ENCODE peak calls at places on chromosome 19, in six cellular contexts. Q is left ventricle myocardium inferior, X is H1, E is astrocyte, D is ascending aorta, B is mammary epithelial cell. H is an unnamed sample.

GRCh38 chr19:31553844-31554215 is 204.6 kb upstream of the TSHZ3 start:
- DNase-seq in Q (no peak), X (no peak), E (no peak), D (no peak), B (no peak), H (no peak)

GRCh38 chr19:33428627-33429013 is 55.1 kb downstream of the CEBPG start:
- DNase-seq in Q (peak; percentile 4), X (no peak), E (no peak), D (no peak), B (no peak), H (no peak)

GRCh38 chr19:27691991-27692390 is 1521.0 kb downstream of the UQCRFS1 start:
- DNase-seq in Q (no peak), X (no peak), E (no peak), D (no peak), B (no peak), H (no peak)

GRCh38 chr19:43432866-43433673 is 18.4 kb downstream of the TEX101 start:
- DNase-seq in Q (peak; percentile 41), X (peak; percentile 41), E (peak; percentile 12), D (no peak), B (peak; percentile 60), H (peak; percentile 60)

GRCh38 chr19:18995804-18996241 is 37.5 kb downstream of the SUGP2 start:
- DNase-seq in Q (peak; percentile 64), X (peak; percentile 47), E (peak; percentile 89), D (no peak), B (peak; percentile 58), H (no peak)

GRCh38 chr19:39500543-39500942 is 1.8 kb downstream of the DLL3 start:
- DNase-seq in Q (no peak), X (no peak), E (no peak), D (no peak), B (no peak), H (no peak)

GRCh38 chr19:30699871-30700280 is 327.7 kb downstream of the ZNF536 start:
- DNase-seq in Q (no peak), X (no peak), E (no peak), D (no peak), B (no peak), H (no peak)

GRCh38 chr19:13034636-13035035 is 39.4 kb downstream of the NFIX start:
- DNase-seq in Q (no peak), X (no peak), E (no peak), D (no peak), B (peak; percentile 49), H (no peak)

GRCh38 chr19:14478113-14478545 is 3.0 kb upstream of the PTGER1 start:
- DNase-seq in Q (no peak), X (no peak), E (no peak), D (no peak), B (no peak), H (no peak)

GRCh38 chr19:8342684-8343482 is at the start of gene KANK3:
- DNase-seq in Q (peak; percentile 98), X (peak; percentile 95), E (peak; percentile 92), D (peak; percentile 83), B (peak; percentile 90), H (peak; percentile 91)

GRCh38 chr19:2274185-2274711 is 7.7 kb downstream of the PEAK3 start:
- DNase-seq in Q (no peak), X (no peak), E (no peak), D (no peak), B (no peak), H (no peak)

GRCh38 chr19:49442354-49442753 is 1.0 kb upstream of the SLC17A7 start:
- DNase-seq in Q (peak; percentile 45), X (no peak), E (no peak), D (no peak), B (no peak), H (no peak)

GRCh38 chr19:18483119-18483518 is 38.8 kb downstream of the ELL start:
- DNase-seq in Q (no peak), X (no peak), E (no peak), D (no peak), B (no peak), H (no peak)

GRCh38 chr19:33998739-33999345 is 173.5 kb upstream of the LSM14A start:
- DNase-seq in Q (no peak), X (no peak), E (peak; percentile 1), D (no peak), B (no peak), H (no peak)

GRCh38 chr19:7373862-7374261 is 25.1 kb downstream of the ARHGEF18 start:
- DNase-seq in Q (no peak), X (no peak), E (no peak), D (no peak), B (no peak), H (no peak)

GRCh38 chr19:40705362-40705651 is 11.4 kb downstream of the COQ8B start:
- DNase-seq in Q (peak; percentile 65), X (no peak), E (no peak), D (no peak), B (no peak), H (no peak)

GRCh38 chr19:40701758-40702157 is 11.3 kb upstream of the NUMBL start:
- DNase-seq in Q (no peak), X (no peak), E (no peak), D (no peak), B (no peak), H (no peak)

GRCh38 chr19:40704491-40705361 is 12.0 kb downstream of the COQ8B start:
- DNase-seq in Q (no peak), X (no peak), E (no peak), D (no peak), B (no peak), H (no peak)

GRCh38 chr19:40702337-40703012 is 12.0 kb upstream of the NUMBL start:
- DNase-seq in Q (peak; percentile 66), X (no peak), E (no peak), D (no peak), B (no peak), H (no peak)

DNA sequence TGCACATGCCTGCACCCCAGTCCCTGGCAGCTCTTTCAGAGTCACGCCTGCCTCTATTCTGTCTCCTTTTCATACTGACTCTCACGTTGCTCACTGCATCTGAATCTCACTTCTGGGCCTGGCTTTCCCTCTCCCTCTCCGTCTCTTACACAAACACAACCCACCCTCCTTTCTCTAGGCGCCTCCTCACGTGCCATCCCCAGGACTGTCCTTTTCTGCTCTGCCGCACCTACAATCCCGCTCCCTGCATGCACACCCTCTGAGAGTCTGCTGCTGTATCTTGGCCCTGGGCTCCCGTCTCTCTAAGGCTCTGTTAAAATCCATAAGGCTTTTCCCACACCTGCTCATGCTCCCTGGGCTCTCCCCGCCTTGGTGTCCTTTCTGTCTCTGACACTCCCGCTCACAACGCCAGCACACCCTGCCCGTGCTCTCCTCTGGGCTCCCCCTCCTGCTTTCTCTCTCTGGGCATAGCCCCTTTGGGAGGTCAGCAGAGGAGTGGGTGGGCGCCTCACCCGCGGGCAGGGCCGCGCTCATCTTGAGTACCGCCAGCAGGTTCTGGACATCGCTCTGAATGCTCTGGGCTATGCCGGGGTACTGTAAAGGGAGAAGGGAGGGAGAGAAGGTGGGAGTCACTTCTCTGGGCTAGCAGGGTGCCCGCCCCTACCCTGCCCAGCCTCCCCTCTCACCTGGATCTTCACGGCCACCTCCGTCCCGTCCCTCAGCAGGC is 12.7 kb upstream of the NUMBL start:
- DNase-seq in Q (no peak), X (no peak), E (no peak), D (no peak), B (no peak), H (no peak)
- H3K27ac ChIP-seq in Q (peak overlapping the region; percentile 85), X (no peak overlapping the region), E (no peak overlapping the region), D (no peak overlapping the region), B (no peak overlapping the region), H (no peak overlapping the region)

GRCh38 chr19:46299004-46299509 is 2.2 kb downstream of the HIF3A start:
- DNase-seq in Q (peak; percentile 98), X (no peak), E (peak; percentile 41), D (peak; percentile 81), B (peak; percentile 71), H (no peak)

GRCh38 chr19:46296722-46297431 is at the start of gene HIF3A:
- DNase-seq in Q (peak; percentile 67), X (peak; percentile 82), E (no peak), D (peak; percentile 17), B (no peak), H (no peak)

GRCh38 chr19:46299695-46300094 is 2.9 kb downstream of the HIF3A start:
- DNase-seq in Q (no peak), X (no peak), E (no peak), D (no peak), B (no peak), H (no peak)

GRCh38 chr19:46298477-46299003 is 1.7 kb downstream of the HIF3A start:
- DNase-seq in Q (no peak), X (no peak), E (no peak), D (no peak), B (no peak), H (no peak)

DNA sequence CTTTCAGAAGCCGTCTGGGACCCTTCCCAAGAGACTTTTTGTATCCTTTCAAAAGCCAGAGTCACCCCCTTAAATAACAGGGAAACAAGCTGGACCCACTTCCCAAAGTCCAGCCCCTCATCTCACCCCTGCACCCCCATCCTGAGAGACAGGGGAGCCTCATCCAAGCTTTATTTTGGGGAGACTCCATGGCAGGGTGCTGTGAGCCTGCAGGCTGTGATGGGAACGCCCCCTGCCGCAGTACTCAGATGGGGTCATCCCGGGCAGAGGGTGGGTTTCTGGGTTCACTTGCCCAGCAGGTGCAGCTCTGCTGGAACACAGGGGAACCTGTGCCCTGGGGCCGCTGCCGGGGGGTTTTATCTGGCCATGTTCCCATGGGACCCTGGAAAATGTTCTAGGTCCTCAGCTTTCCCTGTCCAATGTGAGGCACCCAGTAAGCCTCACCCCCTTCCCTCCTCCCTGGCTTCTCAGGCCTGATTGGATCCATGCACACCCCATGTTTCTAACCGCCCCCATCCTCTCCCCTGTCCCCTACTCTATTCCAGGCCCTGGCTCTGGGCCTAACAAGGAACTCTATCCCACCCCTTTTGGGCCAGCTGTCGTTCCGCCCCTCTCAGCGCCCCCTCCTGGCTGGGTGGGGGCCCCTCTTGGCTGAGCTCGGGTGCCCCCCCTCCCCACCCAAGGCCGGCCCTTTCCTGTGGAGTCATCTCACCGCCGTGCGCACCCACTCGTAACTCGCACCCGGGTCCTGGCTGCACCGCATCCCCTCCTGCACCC is 1.0 kb downstream of the HIF3A start:
- DNase-seq in Q (peak; percentile 90), X (no peak), E (no peak), D (peak; percentile 33), B (no peak), H (no peak)
- TF ChIP-seq CTCF in Q (peak; percentile 57), X (peak; percentile 27), E (no peak), D (peak; percentile 41), B (no peak), H (no peak)

GRCh38 chr19:41748012-41748411 is 7.3 kb upstream of the CEACAM6 start:
- DNase-seq in Q (no peak), X (no peak), E (no peak), D (no peak), B (no peak), H (no peak)
- H3K27me3 ChIP-seq in Q (peaks cover 67% of the 10 kb centered on the region), X (no peaks in the 10 kb centered on the region), E (peaks cover 8% of the 10 kb centered on the region), D (no peaks in the 10 kb centered on the region), B (peaks cover 4% of the 10 kb centered on the region), H (peaks cover 32% of the 10 kb centered on the region)

DNA sequence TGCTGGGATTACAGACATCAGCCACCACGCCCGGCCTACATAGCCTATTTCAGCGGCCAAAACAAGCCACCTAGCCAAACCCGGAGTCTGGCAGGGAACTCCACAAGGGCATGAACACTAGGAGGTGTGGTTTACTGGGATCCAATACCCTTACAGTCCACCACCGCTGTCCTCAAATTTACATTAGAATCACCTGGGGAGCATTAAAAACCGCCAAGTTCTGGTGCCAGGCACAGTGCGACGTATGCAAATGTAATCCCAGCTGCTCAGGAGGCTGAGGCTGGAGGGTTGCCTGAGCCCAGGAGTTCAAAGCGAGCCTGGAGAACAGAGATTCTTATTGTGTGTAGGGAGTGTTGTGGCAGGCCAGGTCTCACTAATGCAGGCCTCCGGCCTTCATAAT is 4.2 kb upstream of the AP1M1 start:
- DNase-seq in Q (no peak), X (no peak), E (no peak), D (no peak), B (no peak), H (no peak)
- H3K27ac ChIP-seq in Q (no peak overlapping the region), X (no peak overlapping the region), E (no peak overlapping the region), D (no peak overlapping the region), B (no peak overlapping the region), H (no peak overlapping the region)

GRCh38 chr19:35546532-35546931 is 1.1 kb downstream of the TMEM147 start:
- DNase-seq in Q (no peak), X (no peak), E (no peak), D (no peak), B (no peak), H (no peak)
- TF ChIP-seq CTCF in Q (no peak), X (no peak), E (no peak), D (no peak), B (no peak), H (no peak)

H was measured in CD4-positive, alpha-beta T cell.